ENCODE peak calls at places on chromosomes 13 and 19, in six cellular contexts. Y is ascending aorta, N is cardiac fibroblast, X is fibroblast of the aortic adventitia, V is AG10803, M is ovary. I is an unnamed sample.

GRCh38 chr19:2083174-2083854 is 12.8 kb downstream of the MOB3A start:
- DNase-seq in M (no peak), X (no peak), Y (no peak), N (no peak), V (no peak), I (no peak)

GRCh38 chr13:43978688-43979087 is 99.0 kb downstream of the LACC1 start:
- DNase-seq in X (no peak), Y (no peak), N (no peak), M (no peak), V (no peak), I (no peak)

GRCh38 chr19:47863514-47863936 is 4.5 kb downstream of the TPRX2 start:
- DNase-seq in N (peak), Y (peak), X (peak), V (peak), M (peak), I (peak)

GRCh38 chr13:36432106-36432544 is at the start of gene CCNA1:
- DNase-seq in N (peak), M (no peak), X (no peak), Y (no peak), V (no peak), I (no peak)

GRCh38 chr13:30862707-30863106 is 43.4 kb upstream of the MEDAG start:
- DNase-seq in Y (no peak), N (peak), V (no peak), M (peak), X (no peak), I (peak)

GRCh38 chr19:38647966-38648788 is 728 bp downstream of the ACTN4 start:
- DNase-seq in Y (no peak), X (peak), M (no peak), V (no peak), N (no peak), I (no peak)

GRCh38 chr13:46577656-46578589 is 25.0 kb downstream of the LRCH1 start:
- DNase-seq in X (no peak), N (no peak), M (no peak), Y (no peak), V (peak), I (peak)

GRCh38 chr19:17418710-17419109 is 1.1 kb upstream of the MVB12A start:
- DNase-seq in V (no peak), N (peak), Y (no peak), M (no peak), X (no peak), I (peak)

GRCh38 chr13:30569901-30570576 is 47.7 kb upstream of the USPL1 start:
- DNase-seq in N (peak), V (peak), X (peak), Y (no peak), M (peak), I (peak)

GRCh38 chr19:17294051-17294891 is 9.0 kb downstream of the ABHD8 start:
- DNase-seq in Y (no peak), N (no peak), V (no peak), X (no peak), M (no peak), I (no peak)

GRCh38 chr13:68697551-68697950 is 1410.1 kb upstream of the ATXN8OS start:
- DNase-seq in V (no peak), Y (no peak), X (no peak), N (no peak), M (no peak), I (no peak)

GRCh38 chr19:56765107-56765506 is 75.4 kb downstream of the PEG3 start:
- DNase-seq in Y (no peak), V (no peak), N (peak), M (peak), X (no peak), I (peak)

GRCh38 chr13:97848886-97849285 is 104.6 kb upstream of the IPO5 start:
- DNase-seq in Y (no peak), N (no peak), X (no peak), V (no peak), M (no peak), I (no peak)

GRCh38 chr13:97852181-97852874 is 101.1 kb upstream of the IPO5 start:
- DNase-seq in X (no peak), Y (no peak), N (no peak), V (no peak), M (no peak), I (no peak)

GRCh38 chr13:97851269-97851668 is 102.2 kb upstream of the IPO5 start:
- DNase-seq in Y (no peak), N (no peak), M (no peak), V (no peak), X (peak), I (peak)

GRCh38 chr13:97853550-97853949 is 99.9 kb upstream of the IPO5 start:
- DNase-seq in Y (no peak), N (no peak), X (peak), V (peak), M (no peak), I (peak)

DNA sequence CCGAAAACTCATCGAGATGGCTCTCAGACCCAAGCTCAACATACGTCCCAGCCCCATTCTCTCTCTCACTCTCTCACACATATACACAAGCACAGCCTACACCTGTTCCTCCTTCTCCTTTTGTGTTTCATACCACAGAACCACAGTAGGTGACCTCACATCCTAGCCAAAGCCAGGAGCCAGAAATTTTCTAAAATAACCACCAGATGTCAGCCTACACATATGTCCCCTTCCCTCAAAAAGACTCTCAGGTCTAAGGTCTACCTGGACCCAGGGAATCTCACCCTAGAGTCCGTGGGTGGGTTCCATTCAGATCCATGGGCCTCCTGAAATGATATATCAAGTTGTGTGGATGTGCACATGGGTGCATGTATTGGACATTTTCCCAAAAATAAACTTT is 104.2 kb upstream of the IPO5 start:
- DNase-seq in Y (no peak), N (peak), M (no peak), X (peak), V (peak), I (peak)
- TF ChIP-seq CTCF in Y (no peak), N (peak), M (no peak), X (peak), V (peak), I (peak)

GRCh38 chr13:92137519-92137918 is 739.1 kb downstream of the GPC5 start:
- DNase-seq in N (peak), Y (no peak), X (no peak), V (no peak), M (no peak), I (peak)
- H3K4me3 ChIP-seq in N (no peak), Y (no peak), X (no peak), V (no peak), M (no peak), I (no peak)

DNA sequence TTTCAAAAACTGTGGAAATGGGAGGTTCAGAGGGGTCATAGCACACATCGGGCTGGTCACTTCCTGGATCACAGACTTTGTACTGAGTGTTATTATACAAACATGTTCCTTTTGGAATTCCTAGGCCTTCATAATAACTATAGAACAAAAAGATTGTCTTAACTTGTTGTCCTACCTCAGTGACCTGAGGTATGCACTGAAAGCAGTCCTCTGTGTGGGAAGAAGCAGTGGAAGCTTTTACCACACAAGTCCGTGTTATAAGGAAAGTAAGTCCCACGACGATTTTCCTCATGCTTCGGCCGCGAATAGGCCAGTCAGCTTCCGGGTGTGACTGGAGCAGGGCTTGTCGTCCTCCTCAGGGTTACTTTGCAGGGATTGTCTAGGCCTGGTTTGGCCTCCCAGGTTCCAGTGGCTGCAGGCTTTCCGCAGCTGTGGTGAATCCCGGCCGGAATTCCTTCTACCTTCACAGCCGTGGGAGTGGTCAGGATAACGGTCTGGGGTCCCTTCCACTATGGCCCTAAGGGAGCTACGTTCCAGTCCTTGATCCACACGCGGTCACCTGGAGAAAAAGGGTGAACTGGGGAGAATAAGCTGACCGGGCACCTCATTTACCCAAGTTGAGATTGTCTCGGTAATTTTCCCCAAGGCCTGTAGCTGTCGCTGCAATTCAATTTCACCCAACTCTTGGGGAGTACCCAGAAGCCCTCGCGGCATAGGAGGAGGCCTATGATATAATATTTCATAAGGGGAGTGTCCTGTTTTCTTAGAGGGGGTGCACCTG is 16.0 kb downstream of the NAPSA start:
- DNase-seq in Y (no peak), V (no peak), M (no peak), X (no peak), N (no peak), I (no peak)
- TF ChIP-seq CTCF in Y (no peak), V (no peak), M (no peak), X (no peak), N (no peak), I (no peak)

GRCh38 chr13:111595791-111596190 is 275.3 kb downstream of the TEX29 start:
- DNase-seq in X (no peak), Y (no peak), M (no peak), N (no peak), V (no peak), I (no peak)

GRCh38 chr13:111597041-111598017 is 276.9 kb downstream of the TEX29 start:
- DNase-seq in N (no peak), M (no peak), X (no peak), Y (no peak), V (no peak), I (no peak)

GRCh38 chr13:111602874-111603273 is 282.4 kb downstream of the TEX29 start:
- DNase-seq in X (no peak), N (no peak), M (no peak), Y (no peak), V (no peak), I (no peak)

GRCh38 chr13:111598751-111599150 is 278.3 kb downstream of the TEX29 start:
- DNase-seq in X (no peak), N (no peak), V (no peak), Y (no peak), M (no peak), I (no peak)

DNA sequence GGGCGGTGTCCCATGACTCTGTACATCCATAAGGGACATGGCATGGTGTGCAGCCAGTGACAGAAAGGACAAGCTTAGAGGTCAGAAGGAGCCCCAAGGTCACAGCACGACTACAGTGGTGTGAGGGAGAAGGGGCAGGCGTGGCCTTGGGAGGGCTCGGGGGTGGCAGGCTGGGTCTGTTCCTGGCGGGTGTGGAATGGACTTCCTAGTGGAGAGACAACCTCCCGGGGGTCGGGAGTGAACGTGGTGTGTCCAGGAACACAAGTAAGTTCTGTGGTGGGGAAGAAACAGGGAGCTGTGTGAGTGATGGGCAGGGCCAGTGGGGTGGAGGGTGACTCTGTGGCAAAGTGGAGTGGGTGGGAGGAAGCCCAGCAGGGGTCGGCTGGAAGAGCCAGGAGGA is 279.3 kb downstream of the TEX29 start:
- DNase-seq in M (no peak), X (no peak), V (no peak), Y (no peak), N (no peak), I (no peak)
- H3K4me3 ChIP-seq in M (no peak), X (no peak), V (no peak), Y (no peak), N (no peak), I (no peak)

GRCh38 chr13:77016888-77017623 is 9.9 kb downstream of the FBXL3 start:
- DNase-seq in M (no peak), Y (no peak), X (no peak), N (no peak), V (no peak), I (no peak)
- TF ChIP-seq CTCF in M (no peak), Y (no peak), X (no peak), N (no peak), V (no peak), I (no peak)

GRCh38 chr19:40280608-40281221 is 4.4 kb downstream of the AKT2 start:
- DNase-seq in V (no peak), Y (no peak), M (no peak), X (no peak), N (no peak), I (no peak)

GRCh38 chr19:40282209-40282580 is 3.0 kb downstream of the AKT2 start:
- DNase-seq in Y (no peak), X (no peak), M (no peak), V (no peak), N (no peak), I (no peak)

GRCh38 chr19:40279761-40280607 is 5.2 kb downstream of the AKT2 start:
- DNase-seq in Y (no peak), N (no peak), M (no peak), V (no peak), X (no peak), I (no peak)

GRCh38 chr19:40282920-40283319 is 2.2 kb downstream of the AKT2 start:
- DNase-seq in Y (no peak), X (no peak), N (no peak), M (no peak), V (peak), I (peak)

GRCh38 chr19:40281381-40282208 is 3.5 kb downstream of the AKT2 start:
- DNase-seq in Y (no peak), X (no peak), N (no peak), V (peak), M (no peak), I (no peak)
- H3K4me3 ChIP-seq in Y (no peak), X (no peak), N (no peak), V (no peak), M (no peak), I (no peak)

GRCh38 chr13:58963321-58963720 is 1200.4 kb downstream of the DIAPH3 start:
- DNase-seq in N (no peak), M (no peak), V (no peak), X (no peak), Y (no peak), I (no peak)

GRCh38 chr13:58964048-58964447 is 1199.7 kb downstream of the DIAPH3 start:
- DNase-seq in X (no peak), M (no peak), Y (no peak), N (no peak), V (no peak), I (no peak)

GRCh38 chr13:58955546-58956385 is 1208.0 kb downstream of the DIAPH3 start:
- DNase-seq in M (no peak), N (no peak), X (no peak), V (no peak), Y (no peak), I (no peak)

DNA sequence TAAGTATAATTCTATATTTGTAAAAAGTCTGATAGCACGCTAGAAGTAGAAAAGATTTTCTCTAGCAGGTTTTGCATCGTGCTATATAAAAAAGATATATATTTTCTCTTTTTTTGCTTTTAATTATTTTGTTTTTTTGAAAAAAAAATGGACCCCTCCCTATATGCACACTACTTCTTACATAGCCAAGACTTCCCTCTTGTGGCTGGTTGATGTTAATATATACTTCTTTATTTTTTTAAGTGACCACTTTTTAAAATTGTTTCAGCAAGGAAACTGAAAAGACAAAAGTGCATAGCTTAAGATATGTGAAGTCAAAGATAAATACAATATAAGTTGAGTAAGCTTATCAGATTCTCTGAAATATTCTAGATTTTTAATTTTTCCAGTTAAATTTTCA is 1202.8 kb downstream of the DIAPH3 start:
- DNase-seq in V (no peak), Y (no peak), N (peak), M (no peak), X (peak), I (no peak)
- TF ChIP-seq CTCF in V (no peak), Y (no peak), N (peak), M (no peak), X (no peak), I (no peak)

GRCh38 chr13:111186305-111186930 is 71.3 kb downstream of the ARHGEF7 start:
- DNase-seq in N (no peak), X (no peak), Y (no peak), M (no peak), V (no peak), I (no peak)
- H3K4me3 ChIP-seq in N (no peak), X (no peak), Y (no peak), M (no peak), V (no peak), I (no peak)

GRCh38 chr13:20191902-20192469 is 752 bp downstream of the GJB2 start:
- DNase-seq in N (peak), Y (no peak), M (no peak), X (peak), V (no peak), I (peak)
- TF ChIP-seq CTCF in N (no peak), Y (no peak), M (no peak), X (no peak), V (no peak), I (no peak)